ENCODE peak calls at places on chromosomes 11 and 22, in ten cellular contexts. M, G, F, R, A, U, D, Z, Q and K are unnamed samples.
A peak's percentile ranks its signal among the peaks of the same experiment; 100 is the strongest.

GRCh38 chr11:12174145-12175143 is 64.1 kb downstream of the MICAL2 start:
- DNase-seq in M (no peak), G (no peak), F (no peak), R (no peak), A (peak; percentile 21), U (no peak), D (no peak), Z (no peak), Q (no peak), K (peak; percentile 53)

GRCh38 chr22:41699264-41700104 is at the start of gene MEI1:
- DNase-seq in M (no peak), G (peak; percentile 64), F (peak; percentile 86), R (peak; percentile 30), A (peak; percentile 80), U (peak; percentile 54), D (peak; percentile 82), Z (no peak), Q (peak; percentile 80), K (no peak)

GRCh38 chr11:73513707-73514106 is 84.2 kb downstream of the FAM168A start:
- DNase-seq in M (no peak), G (no peak), F (no peak), R (no peak), A (no peak), U (no peak), D (no peak), Z (no peak), Q (no peak), K (no peak)

GRCh38 chr22:39309881-39310714 is 9.3 kb downstream of the RPL3 start:
- DNase-seq in M (peak; percentile 40), G (peak; percentile 69), F (peak; percentile 62), R (no peak), A (no peak), U (no peak), D (no peak), Z (no peak), Q (no peak), K (peak; percentile 66)

GRCh38 chr22:29314537-29315285 is 786 bp downstream of the RASL10A start:
- DNase-seq in M (no peak), G (no peak), F (no peak), R (no peak), A (no peak), U (no peak), D (no peak), Z (no peak), Q (no peak), K (no peak)

GRCh38 chr11:12160680-12161079 is 50.3 kb downstream of the MICAL2 start:
- DNase-seq in M (no peak), G (no peak), F (no peak), R (no peak), A (no peak), U (no peak), D (no peak), Z (no peak), Q (no peak), K (no peak)

GRCh38 chr11:15843309-15843857 is 513.0 kb downstream of the SOX6 start:
- DNase-seq in M (no peak), G (peak; percentile 17), F (no peak), R (no peak), A (peak; percentile 64), U (no peak), D (no peak), Z (no peak), Q (peak; percentile 33), K (no peak)

GRCh38 chr11:88523362-88524028 is 186.0 kb upstream of the CTSC start:
- DNase-seq in M (no peak), G (no peak), F (no peak), R (no peak), A (peak; percentile 9), U (no peak), D (no peak), Z (no peak), Q (no peak), K (no peak)

GRCh38 chr11:43021466-43021865 is 290.3 kb upstream of the API5 start:
- DNase-seq in M (peak; percentile 15), G (no peak), F (peak; percentile 10), R (no peak), A (no peak), U (no peak), D (no peak), Z (no peak), Q (no peak), K (no peak)

GRCh38 chr11:132943325-132943736 is 589.0 kb downstream of the OPCML start:
- DNase-seq in M (no peak), G (peak; percentile 17), F (no peak), R (no peak), A (no peak), U (no peak), D (no peak), Z (no peak), Q (no peak), K (no peak)

GRCh38 chr22:37026325-37026724 is 6.8 kb downstream of the MPST start:
- DNase-seq in M (no peak), G (no peak), F (no peak), R (no peak), A (no peak), U (no peak), D (no peak), Z (no peak), Q (no peak), K (no peak)
- TF ChIP-seq CTCF in M (no peak), G (no peak), F (no peak), R (no peak), A (no peak), U (no peak), D (no peak), Z (no peak), Q (no peak), K (no peak)

GRCh38 chr11:2837096-2837601 is 48.4 kb downstream of the CDKN1C start:
- DNase-seq in M (no peak), G (peak; percentile 58), F (peak; percentile 66), R (peak; percentile 15), A (no peak), U (peak; percentile 63), D (peak; percentile 39), Z (no peak), Q (no peak), K (peak; percentile 21)
- TF ChIP-seq CTCF in M (no peak), G (no peak), F (peak; percentile 43), R (peak; percentile 46), A (no peak), U (no peak), D (no peak), Z (peak; percentile 13), Q (no peak), K (no peak)

DNA sequence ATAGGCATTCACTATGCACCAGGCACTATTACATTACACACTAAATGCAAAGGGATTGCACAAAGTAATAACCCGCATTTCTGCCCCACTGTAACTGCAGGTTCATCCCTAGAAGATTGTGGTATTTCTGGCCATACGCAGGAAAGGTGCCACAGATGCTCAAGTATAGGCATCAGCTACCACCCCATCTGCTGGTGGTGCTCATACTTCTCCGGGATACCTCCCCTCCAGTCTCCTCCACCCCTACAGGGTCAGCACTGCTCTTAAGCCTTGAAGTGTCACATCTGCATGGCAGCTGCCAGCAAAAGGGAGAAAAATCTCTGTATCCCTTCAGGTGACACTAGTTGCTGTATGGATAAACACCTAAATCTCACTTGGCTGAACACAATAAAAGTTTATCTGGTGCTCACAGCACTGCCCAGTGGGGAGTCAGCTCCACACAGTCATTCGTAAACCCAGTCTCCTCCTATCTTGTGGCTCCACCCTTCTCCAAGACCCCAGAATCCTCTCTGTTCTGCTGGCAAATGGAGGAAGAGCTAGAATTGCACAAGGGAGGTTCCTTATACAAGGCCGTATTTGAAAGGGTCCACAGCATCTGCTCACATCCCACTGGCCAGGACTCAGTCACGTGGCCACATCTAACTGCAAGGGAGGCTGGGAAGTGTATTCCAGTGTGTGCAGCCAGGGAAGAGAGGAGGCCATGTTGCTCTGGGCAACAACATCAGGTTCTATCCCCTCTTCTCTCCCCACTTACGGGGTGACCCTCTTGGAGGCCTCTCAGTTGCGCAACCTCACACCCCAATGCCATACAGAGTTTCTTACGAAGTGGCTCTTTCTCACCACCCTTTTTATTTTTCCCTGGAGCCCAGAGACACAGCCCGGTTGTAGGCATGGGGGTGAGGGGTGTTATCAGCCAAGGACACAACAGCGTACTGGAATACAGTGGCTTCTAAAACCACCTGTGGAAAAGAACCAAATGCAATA is 114.7 kb downstream of the BUD13 start:
- DNase-seq in M (no peak), G (no peak), F (no peak), R (no peak), A (no peak), U (no peak), D (peak; percentile 1), Z (no peak), Q (no peak), K (no peak)
- TF ChIP-seq CTCF in M (no peak), G (no peak), F (no peak), R (no peak), A (no peak), U (no peak), D (no peak), Z (no peak), Q (no peak), K (no peak)

DNA sequence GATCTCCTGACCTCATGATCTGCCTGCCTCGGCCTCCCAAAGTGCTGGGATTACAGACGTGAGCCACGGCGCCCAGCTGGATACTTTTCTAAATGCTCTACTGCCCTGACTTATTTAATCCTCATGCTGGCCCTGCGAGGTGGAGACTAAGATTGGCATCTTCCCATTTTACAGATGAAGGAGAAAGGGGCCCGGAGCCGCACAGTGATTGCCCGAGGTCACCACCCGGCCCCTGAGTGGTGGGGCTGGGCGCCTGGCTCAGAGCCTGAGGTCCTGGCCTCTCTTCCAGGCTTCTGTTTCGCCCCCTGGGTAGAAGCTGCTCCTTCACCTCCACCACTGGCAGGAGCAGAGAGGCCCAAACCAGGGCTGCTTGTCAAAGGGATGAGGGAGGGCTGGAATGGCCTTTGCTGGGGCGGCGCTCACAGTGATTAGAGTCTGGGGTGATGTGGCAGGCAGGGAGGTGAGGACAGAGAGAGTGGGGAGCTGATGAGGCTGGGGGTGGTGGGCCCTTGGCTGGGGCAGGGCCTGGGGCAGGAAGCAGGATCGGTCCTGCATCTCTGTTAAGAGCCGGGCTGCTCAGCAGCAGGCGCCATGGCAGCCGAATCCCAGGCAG is 15.4 kb upstream of the MPPED1 start:
- DNase-seq in M (no peak), G (no peak), F (no peak), R (no peak), A (no peak), U (no peak), D (no peak), Z (no peak), Q (no peak), K (no peak)
- TF ChIP-seq CTCF in M (no peak), G (no peak), F (no peak), R (no peak), A (no peak), U (no peak), D (no peak), Z (no peak), Q (no peak), K (no peak)

GRCh38 chr22:49297871-49298721 is 529.6 kb downstream of the BRD1 start:
- DNase-seq in M (no peak), G (no peak), F (no peak), R (no peak), A (no peak), U (no peak), D (peak; percentile 7), Z (no peak), Q (no peak), K (no peak)
- TF ChIP-seq CTCF in M (no peak), G (no peak), F (no peak), R (no peak), A (no peak), U (no peak), D (no peak), Z (no peak), Q (no peak), K (no peak)